ENCODE peak calls at places on chromosomes 12 and 14, in seven cellular contexts. H is small intestine; B is A549; P is CD8-positive, alpha-beta T cell; O is AG04450; V is upper lobe of left lung; E is CD8-positive, alpha-beta memory T cell. D is an unnamed sample.

GRCh38 chr14:45251912-45252311 is 1.1 kb downstream of the MIS18BP1 start:
- DNase-seq in B (peak; percentile 27), E (no peak), P (no peak), V (no peak), O (no peak), H (peak; percentile 48), D (peak; percentile 59)

GRCh38 chr14:94974422-94974821 is 182.9 kb downstream of the DICER1 start:
- DNase-seq in H (peak; percentile 92), O (no peak), B (no peak), E (no peak), V (no peak), P (no peak), D (no peak)

GRCh38 chr14:88037270-88037669 is 32.3 kb downstream of the GPR65 start:
- DNase-seq in B (no peak), V (no peak), H (no peak), P (no peak), E (no peak), O (no peak), D (no peak)

GRCh38 chr12:12749433-12749832 is 32.3 kb downstream of the CDKN1B start:
- DNase-seq in E (no peak), H (peak; percentile 89), V (no peak), B (peak; percentile 9), P (no peak), O (no peak), D (no peak)

GRCh38 chr12:27975222-27976136 is 2.9 kb upstream of the PTHLH start:
- DNase-seq in O (no peak), E (no peak), B (peak; percentile 68), V (peak; percentile 73), P (no peak), H (no peak), D (no peak)

GRCh38 chr12:49674318-49674985 is 32.8 kb downstream of the FMNL3 start:
- DNase-seq in O (no peak), H (no peak), P (no peak), V (no peak), E (no peak), B (no peak), D (no peak)

GRCh38 chr14:99602054-99602787 is 1.8 kb downstream of the CCDC85C start:
- DNase-seq in O (no peak), B (peak; percentile 47), E (no peak), P (no peak), V (no peak), H (peak; percentile 84), D (no peak)

GRCh38 chr12:128531153-128531552 is 264.2 kb downstream of the TMEM132C start:
- DNase-seq in E (no peak), B (peak; percentile 4), V (no peak), H (peak; percentile 45), P (no peak), O (no peak), D (no peak)

GRCh38 chr12:113432976-113433375 is 10.8 kb downstream of the SDSL start:
- DNase-seq in O (no peak), B (no peak), V (no peak), E (no peak), H (no peak), P (no peak), D (no peak)
- H3K27ac ChIP-seq in O (no peak overlapping the region), B (no peak overlapping the region), V (no peak overlapping the region), E (no peak overlapping the region), H (no peak overlapping the region), P (no peak overlapping the region), D (no peak overlapping the region)

GRCh38 chr12:45305904-45306303 is 90.0 kb downstream of the ANO6 start:
- DNase-seq in O (no peak), E (no peak), P (no peak), H (no peak), V (no peak), B (no peak), D (no peak)
- H3K27ac ChIP-seq in O (no peak overlapping the region), E (no peak overlapping the region), P (no peak overlapping the region), H (no peak overlapping the region), V (peak overlapping the region; percentile 21), B (no peak overlapping the region), D (no peak overlapping the region)

DNA sequence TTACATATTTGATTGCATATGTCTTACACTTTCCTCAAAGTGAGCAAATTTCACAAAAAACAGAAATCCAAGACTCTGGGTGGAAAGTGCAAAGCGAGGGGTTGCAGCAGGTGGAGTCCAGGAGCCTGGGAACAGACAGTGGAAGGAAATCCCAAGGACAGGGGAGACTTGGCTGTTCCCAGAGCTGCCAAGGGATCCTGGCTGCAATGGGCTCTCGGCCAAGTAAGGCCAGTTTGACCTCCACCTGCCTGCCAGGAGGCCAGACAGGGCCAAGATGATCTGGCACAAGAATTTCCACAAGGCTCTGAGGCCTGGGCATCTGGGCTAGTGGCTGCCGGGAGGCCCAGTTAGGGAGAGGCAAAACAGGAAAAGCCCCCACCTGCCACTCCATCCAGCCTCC is 16.6 kb downstream of the SCARB1 start:
- DNase-seq in H (no peak), P (no peak), O (no peak), V (no peak), E (no peak), B (no peak), D (no peak)
- H3K27ac ChIP-seq in H (no peak overlapping the region), P (no peak overlapping the region), O (peak overlapping the region; percentile 11), V (peak overlapping the region; percentile 11), E (no peak overlapping the region), B (no peak overlapping the region), D (no peak overlapping the region)

GRCh38 chr14:61525293-61526011 is 169.9 kb upstream of the HIF1A start:
- DNase-seq in E (peak; percentile 69), O (no peak), H (peak; percentile 71), P (peak; percentile 65), V (peak; percentile 25), B (peak; percentile 88), D (peak; percentile 54)

GRCh38 chr14:61528591-61529021 is 166.7 kb upstream of the HIF1A start:
- DNase-seq in E (no peak), O (peak; percentile 74), P (peak; percentile 34), H (no peak), B (no peak), V (no peak), D (no peak)

GRCh38 chr14:61527325-61528100 is 167.8 kb upstream of the HIF1A start:
- DNase-seq in O (no peak), P (no peak), B (peak; percentile 68), V (no peak), E (no peak), H (no peak), D (no peak)

GRCh38 chr14:61524936-61525292 is 170.4 kb upstream of the HIF1A start:
- DNase-seq in V (no peak), B (no peak), E (no peak), O (no peak), H (no peak), P (no peak), D (no peak)

DNA sequence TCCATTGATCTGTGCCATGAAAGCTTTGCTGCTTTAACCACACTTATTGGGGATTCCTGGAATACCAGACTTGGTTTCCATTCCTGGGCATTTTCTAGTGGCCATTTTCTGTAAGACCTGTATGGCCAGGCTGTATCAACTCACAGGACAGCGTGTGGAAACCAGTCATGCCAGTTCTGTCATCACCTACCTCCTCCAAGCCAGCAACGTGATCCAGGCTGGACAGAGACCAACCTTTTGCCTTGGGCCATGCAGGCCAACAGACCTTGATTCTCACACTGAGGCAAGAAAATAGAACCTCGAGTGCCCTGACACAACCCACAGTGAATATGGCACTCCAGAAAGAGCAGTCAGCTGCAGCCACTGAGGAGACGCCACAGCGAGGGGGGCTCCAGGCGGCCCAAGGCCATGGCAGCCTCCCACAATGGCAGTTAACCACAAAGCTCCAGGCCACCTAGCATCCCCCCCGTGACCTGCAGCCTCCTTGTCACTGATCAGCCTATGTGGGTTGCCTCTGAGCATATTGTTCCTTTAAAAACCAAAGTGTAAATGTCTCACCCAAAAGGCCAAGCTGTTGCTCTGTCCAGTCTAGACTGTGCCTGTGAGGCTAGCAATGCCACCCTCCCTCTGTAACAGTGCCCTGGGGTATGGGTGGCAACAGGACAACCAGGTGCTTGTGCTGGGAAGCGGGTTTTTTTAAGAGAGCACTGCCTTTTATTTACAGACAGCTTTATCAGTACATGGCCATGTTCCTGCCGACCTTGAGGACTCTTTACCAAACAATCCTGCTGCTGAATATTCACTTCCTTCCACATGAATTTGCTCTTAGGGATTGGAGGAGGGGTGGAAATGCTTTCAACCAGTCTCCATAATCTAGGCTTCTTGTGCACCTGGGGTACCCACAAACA is 168.7 kb upstream of the HIF1A start:
- DNase-seq in E (no peak), H (peak; percentile 54), O (no peak), P (no peak), V (peak; percentile 55), B (no peak), D (no peak)
- H3K27ac ChIP-seq in E (no peak overlapping the region), H (no peak overlapping the region), O (peak overlapping the region; percentile 73), P (no peak overlapping the region), V (peak overlapping the region; percentile 86), B (peak overlapping the region; percentile 92), D (no peak overlapping the region)

GRCh38 chr14:89616425-89617141 is 199.6 kb upstream of the FOXN3 start:
- DNase-seq in V (no peak), O (no peak), B (no peak), H (peak; percentile 41), E (peak; percentile 78), P (peak; percentile 54), D (peak; percentile 51)

GRCh38 chr14:89615421-89615820 is 198.4 kb upstream of the FOXN3 start:
- DNase-seq in B (no peak), P (no peak), H (peak; percentile 18), E (no peak), O (no peak), V (no peak), D (no peak)

GRCh38 chr14:89617471-89618291 is 200.6 kb upstream of the FOXN3 start:
- DNase-seq in B (no peak), H (peak; percentile 67), P (peak; percentile 45), E (peak; percentile 67), V (no peak), O (no peak), D (peak; percentile 31)

GRCh38 chr14:89618309-89618708 is 201.3 kb upstream of the FOXN3 start:
- DNase-seq in O (no peak), E (no peak), B (no peak), P (no peak), H (peak; percentile 62), V (no peak), D (peak; percentile 14)

GRCh38 chr14:89617142-89617460 is 200.1 kb upstream of the FOXN3 start:
- DNase-seq in E (no peak), O (no peak), P (no peak), H (no peak), B (no peak), V (no peak), D (no peak)
- H3K27ac ChIP-seq in E (peak overlapping the region; percentile 88), O (no peak overlapping the region), P (peak overlapping the region; percentile 89), H (peak overlapping the region; percentile 38), B (no peak overlapping the region), V (no peak overlapping the region), D (peak overlapping the region; percentile 82)